ENCODE peak calls at places on chromosome 10, in nine cellular contexts. F is pancreas, W is brain microvascular endothelial cell, M is GM10248, J is GM23338, Y is fibroblast of the aortic adventitia, G is choroid plexus epithelial cell, P is endothelial cell, I is IMR-90. R is an unnamed sample.

GRCh38 chr10:101007099-101007711 is 7.6 kb downstream of the LZTS2 start:
- DNase-seq in F (no peak), Y (no peak), P (no peak), J (no peak), I (peak; percentile 66), W (no peak), M (no peak), G (no peak), R (no peak)

GRCh38 chr10:64332551-64332950 is 811.4 kb downstream of the REEP3 start:
- DNase-seq in F (no peak), P (no peak), W (no peak), M (no peak), G (no peak), I (no peak), Y (no peak), J (no peak), R (no peak)

GRCh38 chr10:102624751-102625330 is 19.4 kb upstream of the TRIM8 start:
- DNase-seq in Y (peak; percentile 70), F (peak; percentile 32), W (no peak), M (no peak), G (no peak), P (no peak), J (no peak), I (no peak), R (no peak)

GRCh38 chr10:95395947-95396449 is 105.2 kb upstream of the PDLIM1 start:
- DNase-seq in J (no peak), M (no peak), P (no peak), I (no peak), G (no peak), W (no peak), Y (no peak), F (no peak), R (no peak)

GRCh38 chr10:102646610-102647432 is 2.5 kb downstream of the TRIM8 start:
- DNase-seq in F (peak; percentile 57), P (no peak), I (peak; percentile 55), W (no peak), G (peak; percentile 62), Y (peak; percentile 65), M (no peak), J (no peak), R (no peak)

GRCh38 chr10:98055875-98056516 is 25.6 kb upstream of the CRTAC1 start:
- DNase-seq in I (peak; percentile 6), F (no peak), G (peak; percentile 9), J (peak; percentile 83), Y (peak; percentile 14), M (no peak), W (peak; percentile 4), P (peak; percentile 59), R (peak; percentile 39)

GRCh38 chr10:93462881-93463280 is 19.3 kb downstream of the MYOF start:
- DNase-seq in P (no peak), F (no peak), I (peak; percentile 54), J (no peak), G (peak; percentile 69), M (no peak), Y (peak; percentile 41), W (peak; percentile 40), R (no peak)

GRCh38 chr10:29254123-29255046 is 34.5 kb upstream of the LYZL1 start:
- DNase-seq in J (no peak), I (no peak), W (peak; percentile 95), G (peak; percentile 39), Y (peak; percentile 72), M (no peak), P (no peak), F (no peak), R (peak; percentile 44)

GRCh38 chr10:52814506-52814905 is 41.9 kb upstream of the MBL2 start:
- DNase-seq in W (no peak), M (no peak), P (no peak), Y (no peak), J (peak; percentile 8), F (no peak), I (no peak), G (no peak), R (no peak)

GRCh38 chr10:52820316-52820715 is 47.7 kb upstream of the MBL2 start:
- DNase-seq in J (no peak), F (no peak), I (no peak), P (no peak), G (peak; percentile 5), M (no peak), W (no peak), Y (no peak), R (no peak)

DNA sequence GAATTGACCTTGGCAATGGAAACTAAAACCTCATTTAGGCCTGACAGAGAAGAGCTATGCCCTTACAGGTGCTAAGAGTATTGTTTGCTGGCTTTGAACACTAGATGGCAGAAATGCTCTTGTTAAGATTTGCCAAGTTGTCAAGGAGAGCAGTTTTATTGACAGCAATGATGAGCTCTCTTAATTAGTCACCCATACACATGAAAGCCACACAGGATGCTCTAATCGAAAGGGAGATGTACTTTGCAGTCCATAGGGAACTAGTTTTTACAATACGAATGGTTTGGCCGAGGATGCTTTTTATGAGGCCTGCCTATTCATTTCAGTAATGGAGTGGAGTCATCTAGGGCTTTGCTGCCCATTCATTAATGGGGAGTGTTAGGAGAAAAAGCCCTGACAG is 45.4 kb upstream of the MBL2 start:
- DNase-seq in Y (peak; percentile 14), I (peak; percentile 59), M (peak; percentile 34), G (peak; percentile 85), J (peak; percentile 90), W (peak; percentile 53), P (peak; percentile 21), F (no peak), R (peak; percentile 22)
- TF ChIP-seq CTCF in Y (peak; percentile 41), I (peak; percentile 54), M (peak; percentile 60), G (peak; percentile 78), J (peak; percentile 90), W (peak; percentile 74), P (peak; percentile 20), F (no peak), R (peak; percentile 65)

DNA sequence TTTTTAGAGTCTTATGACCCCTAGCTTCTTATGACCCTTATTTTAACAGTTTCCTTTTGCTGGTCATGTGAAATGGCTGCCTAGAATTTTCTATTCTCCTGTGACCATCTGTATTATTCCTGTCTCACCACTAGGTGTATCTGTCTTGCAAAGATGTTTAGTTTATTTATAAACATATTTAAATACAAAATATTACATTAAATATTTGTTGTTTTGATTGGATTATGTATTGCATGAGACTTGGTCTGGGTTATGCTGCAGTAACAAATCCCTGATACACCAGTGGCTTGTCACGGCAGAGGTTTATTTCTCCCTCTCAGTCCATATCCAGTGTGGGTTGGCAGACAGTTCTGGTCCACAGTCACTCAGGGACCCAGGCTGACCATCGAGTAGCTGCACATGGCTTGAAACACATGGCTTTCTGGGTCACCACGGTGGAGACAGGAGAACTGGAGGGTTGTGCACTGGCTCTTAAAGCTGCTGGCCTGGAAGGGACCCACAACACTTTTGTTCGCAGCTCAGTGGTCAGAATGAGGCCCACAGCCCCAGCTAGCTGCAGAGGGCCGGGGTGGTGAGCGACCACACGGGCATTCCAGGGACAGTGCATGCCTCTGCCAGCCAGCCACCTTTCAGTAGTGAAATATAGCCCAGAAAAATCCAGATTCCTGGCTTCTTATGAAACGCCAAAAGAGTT is 7.4 kb downstream of the RASSF4 start:
- DNase-seq in M (no peak), P (no peak), W (no peak), I (no peak), G (peak; percentile 40), J (no peak), Y (no peak), F (no peak), R (no peak)
- TF ChIP-seq CTCF in M (peak; percentile 11), P (peak; percentile 61), W (no peak), I (peak; percentile 17), G (no peak), J (no peak), Y (peak; percentile 17), F (no peak), R (peak; percentile 22)

DNA sequence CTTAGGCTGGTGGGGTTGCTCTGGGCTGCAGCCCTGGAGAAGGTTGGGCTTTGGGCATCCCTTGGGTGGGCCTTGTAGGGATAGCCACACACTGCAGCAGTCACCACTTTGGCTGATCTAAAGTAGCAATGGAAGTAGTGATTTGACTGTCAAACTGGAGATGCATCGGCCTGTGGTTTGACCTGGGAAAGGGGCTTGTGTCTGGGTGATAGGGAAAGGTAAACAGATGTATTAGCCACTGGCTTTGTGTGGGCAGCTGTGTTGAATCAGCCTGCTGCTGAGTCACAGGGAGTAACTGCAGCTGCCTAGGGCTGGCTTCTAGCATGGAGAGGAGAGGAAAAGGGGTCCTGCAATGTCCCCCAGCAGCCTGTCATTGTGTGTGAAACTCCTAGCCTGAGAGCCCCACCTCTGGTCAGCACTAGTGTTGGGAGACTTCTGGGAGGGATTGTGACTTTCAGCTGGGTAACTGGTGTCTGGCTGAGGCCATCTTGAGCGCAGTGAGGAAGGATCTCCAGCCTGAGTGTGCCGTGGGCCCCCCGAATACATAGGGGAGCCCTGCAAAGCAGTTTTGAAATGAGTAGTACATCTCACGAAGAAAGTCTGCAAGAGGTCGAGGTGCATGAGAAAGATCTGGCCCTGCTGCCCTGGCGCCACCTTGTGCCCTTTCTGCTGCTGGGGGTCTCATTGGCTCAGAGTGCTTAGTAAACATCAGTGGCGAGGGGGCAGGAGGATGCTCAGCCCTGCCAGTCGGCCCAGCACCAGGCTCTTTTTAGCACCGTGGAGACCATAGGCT is 117.3 kb downstream of the FANK1 start:
- DNase-seq in M (no peak), I (peak; percentile 96), F (no peak), G (peak; percentile 80), Y (peak; percentile 67), W (peak; percentile 91), P (no peak), J (peak; percentile 58), R (peak; percentile 27)
- TF ChIP-seq CTCF in M (peak; percentile 26), I (no peak), F (no peak), G (no peak), Y (no peak), W (no peak), P (no peak), J (peak; percentile 76), R (peak; percentile 35)

GRCh38 chr10:33129987-33130386 is 172.0 kb upstream of the ITGB1 start:
- DNase-seq in Y (peak; percentile 77), F (no peak), M (no peak), W (peak; percentile 93), G (peak; percentile 96), P (no peak), J (no peak), I (peak; percentile 95), R (no peak)

GRCh38 chr10:33133557-33133956 is 175.5 kb upstream of the ITGB1 start:
- DNase-seq in M (no peak), I (no peak), F (no peak), P (no peak), W (no peak), G (no peak), J (no peak), Y (peak; percentile 60), R (no peak)

GRCh38 chr10:33134011-33134751 is 176.2 kb upstream of the ITGB1 start:
- DNase-seq in Y (peak; percentile 95), W (peak; percentile 53), G (peak; percentile 89), P (no peak), J (no peak), F (no peak), I (peak; percentile 88), M (no peak), R (no peak)

GRCh38 chr10:33129181-33129928 is 171.3 kb upstream of the ITGB1 start:
- DNase-seq in W (peak; percentile 89), Y (peak; percentile 93), M (no peak), G (peak; percentile 92), P (no peak), I (peak; percentile 95), F (no peak), J (no peak), R (no peak)

GRCh38 chr10:33132626-33133025 is 174.6 kb upstream of the ITGB1 start:
- DNase-seq in M (no peak), W (no peak), F (no peak), P (no peak), Y (no peak), I (no peak), G (no peak), J (peak; percentile 51), R (no peak)
- TF ChIP-seq CTCF in M (no peak), W (peak; percentile 6), F (no peak), P (no peak), Y (no peak), I (no peak), G (peak; percentile 20), J (peak; percentile 87), R (no peak)

GRCh38 chr10:11841375-11841774 is 18.2 kb downstream of the PROSER2 start:
- DNase-seq in I (no peak), G (no peak), Y (no peak), F (no peak), J (no peak), W (no peak), P (no peak), M (no peak), R (no peak)
- TF ChIP-seq CTCF in I (no peak), G (no peak), Y (no peak), F (no peak), J (no peak), W (no peak), P (no peak), M (no peak), R (no peak)

R was measured in GM13977.